ENCODE peak calls at places on chromosome 19, in six cellular contexts. E is neural progenitor cell, U is OCI-LY7, C is SK-N-SH, W is HCT116, A is PC-3. Q is an unnamed sample.
A peak's percentile ranks its signal among the peaks of the same experiment; 100 is the strongest.

GRCh38 chr19:16608290-16608704 is 19.7 kb downstream of the MED26 start:
- DNase-seq in E (no peak), U (no peak), C (no peak), W (no peak), A (peak; percentile 61), Q (peak; percentile 94)

GRCh38 chr19:30340724-30341595 is 31.2 kb upstream of the ZNF536 start:
- DNase-seq in E (no peak), U (no peak), C (peak; percentile 58), W (no peak), A (no peak), Q (peak; percentile 4)

GRCh38 chr19:3577741-3578344 is 5.1 kb downstream of the HMG20B start:
- DNase-seq in E (peak; percentile 35), U (no peak), C (peak; percentile 25), W (no peak), A (no peak), Q (no peak)

GRCh38 chr19:32866061-32866460 is 3.5 kb downstream of the SLC7A9 start:
- DNase-seq in E (no peak), U (no peak), C (no peak), W (no peak), A (no peak), Q (no peak)

GRCh38 chr19:18608102-18608804 is 1.7 kb upstream of the CRLF1 start:
- DNase-seq in E (no peak), U (no peak), C (peak; percentile 29), W (no peak), A (no peak), Q (no peak)

GRCh38 chr19:49443366-49444099 is 2.2 kb upstream of the SLC17A7 start:
- DNase-seq in E (peak; percentile 99), U (peak; percentile 97), C (peak; percentile 91), W (peak; percentile 87), A (peak; percentile 98), Q (peak; percentile 98)

GRCh38 chr19:6238256-6238642 is 41.5 kb downstream of the MLLT1 start:
- DNase-seq in E (no peak), U (no peak), C (peak; percentile 87), W (no peak), A (no peak), Q (peak; percentile 19)

GRCh38 chr19:1283207-1283916 is 2.3 kb upstream of the EFNA2 start:
- DNase-seq in E (peak; percentile 31), U (no peak), C (no peak), W (no peak), A (no peak), Q (no peak)

GRCh38 chr19:10550336-10550735 is 6.6 kb downstream of the ATG4D start:
- DNase-seq in E (no peak), U (no peak), C (no peak), W (no peak), A (no peak), Q (no peak)

GRCh38 chr19:48878219-48879024 is 6.2 kb downstream of the PPP1R15A start:
- DNase-seq in E (no peak), U (no peak), C (no peak), W (no peak), A (no peak), Q (peak; percentile 51)

GRCh38 chr19:4525563-4526002 is 7.3 kb upstream of the PLIN4 start:
- DNase-seq in E (no peak), U (no peak), C (no peak), W (no peak), A (no peak), Q (no peak)

GRCh38 chr19:39705578-39706188 is 1.4 kb downstream of the LGALS14 start:
- DNase-seq in E (no peak), U (no peak), C (no peak), W (no peak), A (no peak), Q (no peak)

GRCh38 chr19:2223959-2224358 is 12.2 kb downstream of the PLEKHJ1 start:
- DNase-seq in E (no peak), U (peak; percentile 91), C (no peak), W (no peak), A (no peak), Q (no peak)

GRCh38 chr19:49347191-49347590 is 12.0 kb downstream of the CD37 start:
- DNase-seq in E (no peak), U (no peak), C (no peak), W (no peak), A (no peak), Q (no peak)

GRCh38 chr19:49331616-49332055 is 3.6 kb upstream of the CD37 start:
- DNase-seq in E (peak; percentile 64), U (peak; percentile 91), C (peak; percentile 63), W (peak; percentile 37), A (peak; percentile 55), Q (peak; percentile 60)

GRCh38 chr19:6239401-6239844 is 40.4 kb downstream of the MLLT1 start:
- DNase-seq in E (no peak), U (no peak), C (peak; percentile 26), W (no peak), A (peak; percentile 61), Q (peak; percentile 85)

GRCh38 chr19:1847684-1848398 is 442 bp downstream of the REXO1 start:
- DNase-seq in E (peak; percentile 72), U (peak; percentile 33), C (peak; percentile 73), W (no peak), A (peak; percentile 25), Q (peak; percentile 87)

GRCh38 chr19:42158926-42159325 is 26.7 kb upstream of the POU2F2 start:
- DNase-seq in E (no peak), U (no peak), C (no peak), W (no peak), A (no peak), Q (no peak)

GRCh38 chr19:31110331-31110730 is 238.9 kb downstream of the TSHZ3 start:
- DNase-seq in E (peak; percentile 61), U (no peak), C (peak; percentile 36), W (no peak), A (no peak), Q (peak; percentile 70)

GRCh38 chr19:11380653-11381534 is 3.2 kb downstream of the EPOR start:
- DNase-seq in E (peak; percentile 98), U (peak; percentile 99), C (peak; percentile 95), W (peak; percentile 97), A (peak; percentile 99), Q (peak; percentile 97)

GRCh38 chr19:36113895-36114762 is 546 bp downstream of the POLR2I start:
- DNase-seq in E (peak; percentile 45), U (peak; percentile 38), C (peak; percentile 65), W (no peak), A (peak; percentile 25), Q (peak; percentile 60)

GRCh38 chr19:28889941-28890645 is 322.9 kb downstream of the UQCRFS1 start:
- DNase-seq in E (no peak), U (no peak), C (no peak), W (no peak), A (no peak), Q (no peak)

GRCh38 chr19:9354651-9355050 is 8.2 kb upstream of the ZNF177 start:
- DNase-seq in E (no peak), U (no peak), C (peak; percentile 50), W (no peak), A (no peak), Q (no peak)

GRCh38 chr19:9348671-9349070 is 14.1 kb upstream of the ZNF177 start:
- DNase-seq in E (no peak), U (no peak), C (no peak), W (no peak), A (no peak), Q (no peak)

GRCh38 chr19:9352505-9352904 is 10.3 kb upstream of the ZNF177 start:
- DNase-seq in E (no peak), U (no peak), C (no peak), W (no peak), A (no peak), Q (no peak)

GRCh38 chr19:9348253-9348652 is 14.6 kb upstream of the ZNF177 start:
- DNase-seq in E (no peak), U (no peak), C (no peak), W (no peak), A (no peak), Q (no peak)

GRCh38 chr19:9353011-9353410 is 9.8 kb upstream of the ZNF177 start:
- DNase-seq in E (no peak), U (no peak), C (no peak), W (no peak), A (peak; percentile 16), Q (no peak)
- H3K9me3 ChIP-seq in E (peaks cover 23% of the 10 kb centered on the region), U (no peaks in the 10 kb centered on the region), C (peaks cover 10% of the 10 kb centered on the region), W (peaks cover 9% of the 10 kb centered on the region), A (peaks cover 61% of the 10 kb centered on the region), Q (peaks cover 7% of the 10 kb centered on the region)

GRCh38 chr19:45474941-45475516 is 7.2 kb downstream of the FOSB start:
- DNase-seq in E (no peak), U (no peak), C (no peak), W (no peak), A (no peak), Q (peak; percentile 33)
- H3K4me2 ChIP-seq in E (no peak overlapping the region), U (no peak overlapping the region), C (no peak overlapping the region), W (no peak overlapping the region), A (no peak overlapping the region), Q (no peak overlapping the region)

DNA sequence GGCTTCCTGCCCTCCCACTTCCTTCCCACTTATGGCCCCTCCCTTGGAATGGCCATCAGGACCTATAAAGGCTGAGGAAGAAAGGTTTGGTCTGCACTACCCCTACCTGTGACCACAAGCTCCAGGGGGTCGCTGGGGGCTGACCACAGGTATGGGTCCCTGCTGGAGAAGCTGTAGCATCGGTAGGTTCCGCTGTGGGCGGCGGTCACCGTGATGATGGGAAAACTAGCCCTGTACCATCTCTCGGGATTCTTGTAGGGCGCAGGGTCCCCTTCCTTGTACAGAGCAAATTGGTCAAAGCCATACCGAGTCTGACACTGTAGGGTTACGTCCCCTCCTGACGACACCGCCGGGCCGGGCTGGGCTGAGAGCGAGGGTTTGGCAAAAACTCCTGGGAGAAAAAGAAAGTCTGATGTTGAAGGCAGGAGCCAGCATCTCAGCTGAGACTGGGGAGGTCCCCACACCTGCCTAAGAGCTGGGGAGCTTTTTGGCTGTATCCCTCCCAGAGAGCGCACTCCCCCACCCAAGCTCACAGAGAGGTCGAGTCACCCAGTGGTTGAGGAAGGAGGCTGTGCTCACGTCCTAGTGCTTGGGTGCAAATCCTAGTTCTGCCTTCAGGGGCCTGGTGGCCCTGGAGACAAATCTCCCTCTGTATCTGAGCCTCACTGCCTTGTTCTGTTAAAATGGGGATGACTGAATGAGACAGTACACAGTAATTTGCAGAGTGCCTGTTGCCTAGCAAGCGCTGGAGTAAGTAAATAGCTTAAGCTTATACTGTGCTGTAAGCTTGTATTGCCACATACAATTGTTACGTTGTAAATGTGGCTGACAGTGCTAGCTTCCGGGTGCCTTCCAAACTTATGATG is 10.4 kb downstream of the GP6 start:
- DNase-seq in E (no peak), U (no peak), C (no peak), W (peak; percentile 7), A (peak; percentile 32), Q (peak; percentile 22)
- TF ChIP-seq EZH2phosphoT487 in E (no peak), U (no peak), C (no peak), W (no peak), A (no peak), Q (no peak)

DNA sequence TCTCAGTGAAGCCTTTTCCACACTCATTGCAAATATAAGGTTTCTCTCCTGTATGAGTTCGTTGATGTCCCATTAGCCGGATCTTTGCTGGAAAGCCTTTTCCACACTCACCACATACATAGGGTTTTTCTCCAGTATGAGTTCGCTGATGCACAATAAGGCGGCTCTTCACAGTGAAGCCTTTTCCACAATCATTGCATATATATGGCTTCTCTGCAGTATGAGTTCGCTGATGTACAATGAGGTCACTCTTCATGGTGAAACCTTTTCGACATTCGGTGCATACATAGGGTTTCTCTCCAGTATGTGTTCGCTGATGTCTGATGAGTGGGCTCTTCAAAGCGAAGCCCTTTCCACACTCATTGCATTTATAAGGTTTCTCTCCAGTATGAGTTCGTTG is 6.8 kb upstream of the ZNF350 start:
- DNase-seq in E (no peak), U (no peak), C (no peak), W (no peak), A (no peak), Q (no peak)
- H3K9me3 ChIP-seq in E (peaks cover 56% of the 10 kb centered on the region), U (peaks cover 37% of the 10 kb centered on the region), C (peaks cover 47% of the 10 kb centered on the region), W (peaks cover 35% of the 10 kb centered on the region), A (peaks cover 90% of the 10 kb centered on the region), Q (peaks cover 19% of the 10 kb centered on the region)

GRCh38 chr19:46722004-46722380 is 5.1 kb upstream of the PRKD2 start:
- DNase-seq in E (no peak), U (no peak), C (no peak), W (no peak), A (no peak), Q (no peak)
- H3K4me2 ChIP-seq in E (no peak overlapping the region), U (no peak overlapping the region), C (no peak overlapping the region), W (no peak overlapping the region), A (no peak overlapping the region), Q (no peak overlapping the region)